ENCODE peak calls at places on chromosomes 6 and 20, in five cellular contexts. L is foreskin fibroblast, G is left lung, D is astrocyte of the spinal cord, N is GM12865. Y is an unnamed sample.

GRCh38 chr6:149457316-149457884 is 27.4 kb downstream of the ZC3H12D start:
- DNase-seq in G (no peak), N (no peak), L (no peak), D (no peak), Y (no peak)

GRCh38 chr6:41624621-41625365 is 13.5 kb upstream of the MDFI start:
- DNase-seq in L (no peak), G (no peak), N (no peak), D (no peak), Y (no peak)

GRCh38 chr6:28643017-28643740 is 117.5 kb downstream of the GPX5 start:
- DNase-seq in G (no peak), N (peak; percentile 78), L (peak; percentile 63), D (peak; percentile 63), Y (peak; percentile 93)

GRCh38 chr6:22399693-22400092 is 102.9 kb upstream of the PRL start:
- DNase-seq in N (no peak), D (peak; percentile 49), L (no peak), G (no peak), Y (no peak)

GRCh38 chr6:35360349-35361138 is 18.2 kb downstream of the PPARD start:
- DNase-seq in D (no peak), G (no peak), L (no peak), N (no peak), Y (peak; percentile 40)

GRCh38 chr6:16108419-16108818 is 20.5 kb upstream of the MYLIP start:
- DNase-seq in G (no peak), L (no peak), N (no peak), D (no peak), Y (no peak)

GRCh38 chr6:31042801-31043200 is 32.5 kb downstream of the MUC22 start:
- DNase-seq in N (peak; percentile 49), L (peak; percentile 36), G (no peak), D (peak; percentile 71), Y (peak; percentile 68)

GRCh38 chr6:158474961-158475343 is 84.9 kb upstream of the TMEM181 start:
- DNase-seq in N (no peak), L (peak; percentile 56), D (peak; percentile 29), G (no peak), Y (peak; percentile 29)

GRCh38 chr20:49595811-49596545 is 28.0 kb upstream of the PTGIS start:
- DNase-seq in G (no peak), N (peak; percentile 52), L (peak; percentile 83), D (peak; percentile 81), Y (peak; percentile 34)

GRCh38 chr6:81623106-81623834 is 129.2 kb downstream of the TENT5A start:
- DNase-seq in N (no peak), L (no peak), D (no peak), G (no peak), Y (no peak)

GRCh38 chr6:79602859-79603258 is 28.3 kb upstream of the SH3BGRL2 start:
- DNase-seq in D (no peak), N (no peak), G (no peak), L (no peak), Y (no peak)

GRCh38 chr6:32665621-32666140 is 776 bp downstream of the HLA-DQB1 start:
- DNase-seq in G (no peak), N (no peak), D (no peak), L (no peak), Y (no peak)

GRCh38 chr6:32666420-32667300 is at the start of gene HLA-DQB1:
- DNase-seq in L (no peak), G (no peak), N (peak; percentile 95), D (no peak), Y (peak; percentile 26)

GRCh38 chr6:32664354-32664753 is 2.1 kb downstream of the HLA-DQB1 start:
- DNase-seq in N (no peak), D (no peak), G (no peak), L (no peak), Y (no peak)

GRCh38 chr6:32662836-32663235 is 3.6 kb downstream of the HLA-DQB1 start:
- DNase-seq in D (no peak), G (no peak), L (no peak), N (no peak), Y (no peak)

DNA sequence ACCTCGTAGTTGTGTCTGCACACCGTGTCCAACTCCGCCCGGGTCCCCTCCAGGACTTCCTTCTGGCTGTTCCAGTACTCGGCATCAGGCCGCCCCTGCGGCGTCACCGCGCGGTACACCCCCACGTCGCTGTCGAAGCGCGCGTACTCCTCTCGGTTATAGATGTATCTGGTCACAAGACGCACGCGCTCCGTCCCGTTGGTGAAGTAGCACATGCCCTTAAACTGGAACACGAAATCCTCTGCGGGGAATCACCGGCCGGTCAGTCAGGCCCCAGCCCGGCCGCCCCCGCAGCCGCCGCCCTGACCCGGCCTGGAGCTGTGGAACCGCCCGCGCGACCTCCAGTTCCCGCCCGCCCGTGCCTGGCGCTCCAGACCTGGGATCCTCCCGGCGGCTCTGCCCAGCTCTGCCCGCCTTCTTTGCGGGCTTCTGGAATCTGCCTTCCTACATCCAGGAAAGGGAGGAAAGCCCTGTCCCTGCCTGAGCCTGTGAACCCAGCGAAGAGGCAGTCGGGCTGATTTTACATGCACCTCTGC is 1.6 kb downstream of the HLA-DQB1 start:
- DNase-seq in G (peak; percentile 90), N (peak; percentile 83), D (no peak), L (no peak), Y (no peak)
- H3K4me3 ChIP-seq in G (peak overlapping the region; percentile 50), N (peak overlapping the region; percentile 90), D (no peak overlapping the region), L (no peak overlapping the region), Y (no peak overlapping the region)

GRCh38 chr6:78436335-78436734 is 431.0 kb upstream of the IRAK1BP1 start:
- DNase-seq in L (peak; percentile 14), D (peak; percentile 35), N (peak; percentile 19), G (no peak), Y (peak; percentile 25)
- TF ChIP-seq CTCF in L (peak; percentile 47), D (peak; percentile 36), N (no peak), G (no peak), Y (peak; percentile 46)

GRCh38 chr20:24470031-24470781 is 777 bp downstream of the SYNDIG1 start:
- DNase-seq in D (peak; percentile 39), N (no peak), L (no peak), G (peak; percentile 79), Y (peak; percentile 6)
- H3K4me3 ChIP-seq in D (peak overlapping the region; percentile 58), N (no peak overlapping the region), L (peak overlapping the region; percentile 22), G (peak overlapping the region; percentile 21), Y (no peak overlapping the region)

DNA sequence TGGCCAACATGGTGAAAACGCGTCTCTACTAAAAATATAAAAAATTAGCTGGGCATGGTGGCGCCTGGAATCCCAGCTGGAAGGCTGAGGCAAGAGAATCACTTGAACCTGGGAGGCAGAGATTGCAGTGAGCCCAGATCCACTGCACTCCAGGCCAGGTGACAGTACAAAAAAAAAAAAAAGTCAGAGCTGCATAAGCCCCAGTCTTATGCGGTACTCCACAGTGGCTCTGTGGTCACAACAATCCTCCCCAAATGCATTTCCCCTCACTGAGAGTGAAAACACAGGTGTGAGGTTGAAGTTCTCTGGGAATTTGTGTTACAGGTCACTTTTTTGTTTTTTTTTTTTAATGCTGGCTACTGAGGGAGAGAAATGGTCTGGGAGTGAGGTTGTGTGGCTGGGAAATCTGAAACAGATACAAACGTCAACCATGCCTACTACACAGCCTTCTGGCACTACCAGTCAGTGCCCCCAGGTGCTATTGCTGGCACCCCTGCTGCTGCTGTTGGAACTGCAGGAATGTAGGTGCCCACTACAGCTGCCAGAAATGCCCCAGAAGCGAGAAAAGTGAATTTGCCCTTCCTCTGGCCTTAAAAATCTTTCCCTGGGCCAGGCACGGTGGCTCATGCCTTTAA is 5.7 kb downstream of the MRPS26 start:
- DNase-seq in G (no peak), D (no peak), L (no peak), N (no peak), Y (no peak)
- TF ChIP-seq CTCF in G (no peak), D (no peak), L (no peak), N (no peak), Y (no peak)

GRCh38 chr6:107637914-107638313 is 148.0 kb downstream of the SOBP start:
- DNase-seq in N (no peak), G (no peak), D (no peak), L (no peak), Y (no peak)
- H3K4me3 ChIP-seq in N (no peak overlapping the region), G (no peak overlapping the region), D (no peak overlapping the region), L (no peak overlapping the region), Y (no peak overlapping the region)

GRCh38 chr6:144149894-144150672 is at the start of gene STX11:
- DNase-seq in G (peak; percentile 97), N (peak; percentile 90), L (peak; percentile 47), D (peak; percentile 29), Y (peak; percentile 34)

GRCh38 chr6:144148891-144149290 is 1.4 kb upstream of the STX11 start:
- DNase-seq in D (peak; percentile 10), G (no peak), N (no peak), L (peak; percentile 36), Y (peak; percentile 53)

GRCh38 chr6:144149558-144149893 is 791 bp upstream of the STX11 start:
- DNase-seq in G (peak; percentile 74), D (no peak), L (no peak), N (no peak), Y (no peak)

GRCh38 chr6:144151010-144151727 is 852 bp downstream of the STX11 start:
- DNase-seq in L (no peak), D (peak; percentile 14), N (peak; percentile 91), G (no peak), Y (peak; percentile 23)

DNA sequence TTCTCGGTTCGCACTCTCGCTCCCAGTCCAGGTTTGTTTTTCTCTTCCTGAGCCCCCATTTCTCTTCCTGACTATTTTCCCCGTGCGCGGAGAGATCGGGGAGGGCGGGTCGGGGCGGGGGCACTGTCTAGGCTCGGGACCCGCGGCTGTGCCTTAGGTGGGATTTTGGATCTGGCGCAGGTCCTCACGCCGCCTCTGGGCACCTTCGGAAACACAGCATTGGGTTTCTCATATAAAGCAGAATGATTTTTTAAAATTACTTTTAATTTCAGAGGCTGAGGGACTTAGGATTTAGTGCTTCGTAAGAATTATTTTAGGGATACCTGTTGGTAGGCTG is 324 bp downstream of the STX11 start:
- DNase-seq in L (peak; percentile 38), G (no peak), D (peak; percentile 35), N (peak; percentile 68), Y (peak; percentile 17)
- TF ChIP-seq CTCF in L (peak; percentile 24), G (no peak), D (peak; percentile 32), N (peak; percentile 42), Y (peak; percentile 28)

Y was measured in cardiac fibroblast.